ENCODE peak calls at places on chromosomes 1 and 21, in seven cellular contexts. Y, Q, P, E, J, A and T are unnamed samples.
A peak's percentile ranks its signal among the peaks of the same experiment; 100 is the strongest.

GRCh38 chr1:37480125-37480466 is 5.7 kb downstream of the ZC3H12A start:
- DNase-seq in Y (no peak), Q (no peak), P (no peak), E (no peak), J (no peak), A (peak; percentile 26), T (no peak)

GRCh38 chr1:245578306-245578705 is 423.5 kb downstream of the KIF26B start:
- DNase-seq in Y (no peak), Q (no peak), P (no peak), E (no peak), J (no peak), A (no peak), T (no peak)

GRCh38 chr1:110464340-110464739 is 13.4 kb downstream of the PROK1 start:
- DNase-seq in Y (no peak), Q (no peak), P (peak; percentile 50), E (no peak), J (peak; percentile 20), A (no peak), T (no peak)

GRCh38 chr1:36168538-36168937 is 12.6 kb downstream of the MAP7D1 start:
- DNase-seq in Y (no peak), Q (no peak), P (no peak), E (no peak), J (no peak), A (no peak), T (no peak)

GRCh38 chr1:2311184-2312032 is 79.9 kb downstream of the MORN1 start:
- DNase-seq in Y (peak; percentile 40), Q (peak; percentile 42), P (peak; percentile 78), E (peak; percentile 47), J (peak; percentile 62), A (peak; percentile 77), T (no peak)

GRCh38 chr21:9741343-9741742 is 780.0 kb upstream of the TPTE start:
- DNase-seq in Y (no peak), Q (no peak), P (no peak), E (no peak), J (no peak), A (no peak), T (no peak)

GRCh38 chr1:35574655-35575400 is 1.7 kb downstream of the TFAP2E start:
- DNase-seq in Y (no peak), Q (no peak), P (no peak), E (no peak), J (no peak), A (no peak), T (no peak)

GRCh38 chr1:19359357-19359756 is 47.2 kb downstream of the SLC66A1 start:
- DNase-seq in Y (no peak), Q (no peak), P (no peak), E (no peak), J (no peak), A (no peak), T (no peak)

GRCh38 chr21:43667191-43667904 is 8.0 kb downstream of the RRP1B start:
- DNase-seq in Y (no peak), Q (no peak), P (peak; percentile 30), E (no peak), J (no peak), A (no peak), T (no peak)

GRCh38 chr1:112956503-112957132 is 622 bp upstream of the SLC16A1 start:
- DNase-seq in Y (peak; percentile 30), Q (peak; percentile 32), P (peak; percentile 83), E (no peak), J (no peak), A (no peak), T (no peak)

GRCh38 chr1:240210026-240210425 is 118.3 kb downstream of the FMN2 start:
- DNase-seq in Y (no peak), Q (no peak), P (no peak), E (no peak), J (no peak), A (no peak), T (no peak)

GRCh38 chr1:236753554-236753953 is 41.5 kb upstream of the MTR start:
- DNase-seq in Y (no peak), Q (no peak), P (peak; percentile 54), E (no peak), J (peak; percentile 21), A (no peak), T (no peak)

GRCh38 chr1:6601865-6602668 is 602 bp downstream of the KLHL21 start:
- DNase-seq in Y (no peak), Q (peak; percentile 10), P (peak; percentile 72), E (no peak), J (no peak), A (peak; percentile 64), T (peak; percentile 70)

GRCh38 chr1:19877351-19877750 is 4.8 kb upstream of the OTUD3 start:
- DNase-seq in Y (no peak), Q (no peak), P (no peak), E (no peak), J (no peak), A (no peak), T (no peak)

GRCh38 chr21:37877171-37877570 is 39.1 kb downstream of the KCNJ6 start:
- DNase-seq in Y (no peak), Q (no peak), P (peak; percentile 74), E (no peak), J (no peak), A (no peak), T (no peak)

DNA sequence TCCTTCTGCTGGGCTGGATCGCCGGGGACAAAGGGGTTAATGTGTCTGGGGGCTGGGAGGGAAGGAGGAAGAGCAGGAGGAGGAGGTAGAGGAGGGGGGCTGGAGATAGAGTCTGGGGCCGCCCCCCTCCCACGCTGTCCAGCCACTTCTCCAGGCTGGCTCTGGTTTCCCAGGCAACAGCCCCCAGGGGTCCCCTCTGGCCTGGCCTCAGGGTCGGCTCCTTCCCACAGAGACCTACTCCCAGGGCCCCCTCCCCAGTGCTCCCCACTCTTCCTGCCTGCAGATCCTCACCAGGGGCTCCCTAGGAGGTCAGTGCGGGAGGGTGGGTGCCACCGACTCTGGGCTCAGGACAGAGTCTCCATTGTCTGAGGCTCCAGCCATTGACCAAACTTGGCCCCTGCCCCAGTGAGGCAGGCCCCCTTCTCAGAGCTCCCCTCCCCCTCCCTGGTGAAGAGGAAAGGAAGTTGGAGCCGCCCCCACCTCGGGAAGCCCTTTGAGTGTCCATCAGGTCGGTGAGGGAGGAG is 34.1 kb downstream of the ARHGEF10L start:
- DNase-seq in Y (no peak), Q (no peak), P (no peak), E (no peak), J (no peak), A (no peak), T (no peak)
- H3K4me1 ChIP-seq in Y (no peaks in the 10 kb centered on the region), Q (no peaks in the 10 kb centered on the region), P (peaks cover 44% of the 10 kb centered on the region), E (no peaks in the 10 kb centered on the region), J (peaks cover 32% of the 10 kb centered on the region), A (peaks cover 27% of the 10 kb centered on the region), T (peaks cover 9% of the 10 kb centered on the region)

GRCh38 chr1:235261243-235261642 is 66.7 kb downstream of the ARID4B start:
- DNase-seq in Y (no peak), Q (no peak), P (no peak), E (no peak), J (no peak), A (no peak), T (no peak)
- H3K4me1 ChIP-seq in Y (peaks cover 26% of the 10 kb centered on the region), Q (peaks cover 44% of the 10 kb centered on the region), P (peaks cover 2% of the 10 kb centered on the region), E (peaks cover 34% of the 10 kb centered on the region), J (peaks cover 4% of the 10 kb centered on the region), A (peaks cover 16% of the 10 kb centered on the region), T (no peaks in the 10 kb centered on the region)

GRCh38 chr1:42328047-42328625 is 6.9 kb downstream of the FOXJ3 start:
- DNase-seq in Y (no peak), Q (no peak), P (no peak), E (no peak), J (no peak), A (no peak), T (no peak)

GRCh38 chr1:42332877-42333276 is 2.2 kb downstream of the FOXJ3 start:
- DNase-seq in Y (no peak), Q (no peak), P (no peak), E (no peak), J (no peak), A (no peak), T (no peak)

GRCh38 chr1:42325014-42325402 is 10.0 kb downstream of the FOXJ3 start:
- DNase-seq in Y (no peak), Q (no peak), P (no peak), E (no peak), J (no peak), A (no peak), T (no peak)

GRCh38 chr1:42330215-42330614 is 4.8 kb downstream of the FOXJ3 start:
- DNase-seq in Y (no peak), Q (no peak), P (no peak), E (no peak), J (no peak), A (no peak), T (no peak)

GRCh38 chr1:42328916-42329496 is 6.0 kb downstream of the FOXJ3 start:
- DNase-seq in Y (no peak), Q (no peak), P (no peak), E (no peak), J (no peak), A (no peak), T (no peak)
- H3K4me1 ChIP-seq in Y (peaks cover 14% of the 10 kb centered on the region), Q (peaks cover 61% of the 10 kb centered on the region), P (peaks cover 1% of the 10 kb centered on the region), E (peaks cover 25% of the 10 kb centered on the region), J (peaks cover 24% of the 10 kb centered on the region), A (peaks cover 73% of the 10 kb centered on the region), T (peaks cover 24% of the 10 kb centered on the region)

DNA sequence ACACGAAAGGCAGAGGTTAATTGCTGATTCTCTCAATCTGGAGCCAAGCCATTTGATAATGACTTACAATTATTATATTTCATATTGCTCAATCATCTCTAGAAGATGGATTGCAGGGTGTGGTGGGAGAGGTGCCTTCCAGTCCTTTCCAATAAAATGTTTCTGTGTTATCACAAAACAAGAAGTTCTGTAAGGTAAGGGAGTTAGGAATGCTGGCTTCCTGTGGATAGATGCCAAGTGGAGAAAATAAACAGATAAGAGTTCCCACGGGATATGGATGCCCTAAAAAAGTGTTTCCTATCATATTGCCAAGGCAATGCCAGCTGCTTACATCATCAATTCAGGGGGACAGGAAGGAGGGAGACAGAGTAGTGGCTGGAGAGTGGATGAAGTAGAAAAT is 7.2 kb upstream of the CCN1 start:
- DNase-seq in Y (no peak), Q (no peak), P (no peak), E (no peak), J (no peak), A (no peak), T (no peak)
- H3K4me1 ChIP-seq in Y (peaks cover 8% of the 10 kb centered on the region), Q (no peaks in the 10 kb centered on the region), P (peaks cover 8% of the 10 kb centered on the region), E (no peaks in the 10 kb centered on the region), J (peaks cover 46% of the 10 kb centered on the region), A (peaks cover 3% of the 10 kb centered on the region), T (peaks cover 5% of the 10 kb centered on the region)

GRCh38 chr1:228060458-228061190 is 21.9 kb upstream of the ARF1 start:
- DNase-seq in Y (no peak), Q (no peak), P (no peak), E (no peak), J (no peak), A (no peak), T (no peak)
- H3K4me1 ChIP-seq in Y (peaks cover 16% of the 10 kb centered on the region), Q (peaks cover 23% of the 10 kb centered on the region), P (peaks cover 1% of the 10 kb centered on the region), E (peaks cover 19% of the 10 kb centered on the region), J (peaks cover 12% of the 10 kb centered on the region), A (peaks cover 6% of the 10 kb centered on the region), T (peaks cover 15% of the 10 kb centered on the region)